ENCODE peak calls at places on chromosomes 3 and 15, in ten cellular contexts. U is RPMI8226, F is left ventricle myocardium inferior, G is adipocyte, J is heart left ventricle, B is PC-3, P is occipital lobe, R is Kasumi-1, I is choroid plexus epithelial cell, K is HepG2. C is an unnamed sample.

GRCh38 chr3:56389213-56389830 is 78.9 kb downstream of the ERC2 start:
- DNase-seq in R (no peak), B (no peak), J (no peak), G (no peak), I (no peak), F (no peak), P (no peak), U (no peak), K (no peak), C (no peak)

GRCh38 chr15:68896178-68896577 is 34.1 kb upstream of the SPESP1 start:
- DNase-seq in B (no peak), G (no peak), I (no peak), R (no peak), K (no peak), P (no peak), F (no peak), J (no peak), U (no peak), C (no peak)

GRCh38 chr3:128493221-128494151 is 485 bp upstream of the GATA2 start:
- DNase-seq in U (no peak), R (no peak), B (no peak), G (no peak), P (no peak), I (no peak), F (no peak), K (no peak), J (no peak), C (no peak)

GRCh38 chr15:75348563-75349350 is 1.9 kb downstream of the NEIL1 start:
- DNase-seq in F (no peak), P (no peak), I (no peak), B (no peak), K (no peak), J (peak), G (peak), R (no peak), U (peak), C (no peak)

GRCh38 chr3:36871379-36872126 is 73.3 kb downstream of the TRANK1 start:
- DNase-seq in P (no peak), G (no peak), K (no peak), B (no peak), U (no peak), J (no peak), F (no peak), R (no peak), I (no peak), C (no peak)

GRCh38 chr3:47961815-47962606 is 54.2 kb downstream of the MAP4 start:
- DNase-seq in B (peak), J (no peak), P (no peak), I (peak), R (no peak), F (no peak), K (no peak), G (peak), U (peak), C (peak)

GRCh38 chr3:129827765-129828164 is 65.7 kb downstream of the TMCC1 start:
- DNase-seq in R (peak), B (no peak), G (no peak), P (no peak), I (no peak), K (no peak), U (no peak), J (no peak), F (no peak), C (peak)

GRCh38 chr3:38455639-38456430 is 2.1 kb downstream of the ACVR2B start:
- DNase-seq in U (no peak), P (no peak), R (peak), G (no peak), J (no peak), K (no peak), B (no peak), I (peak), F (no peak), C (no peak)

GRCh38 chr3:46489406-46489805 is 8.4 kb upstream of the RTP3 start:
- DNase-seq in I (no peak), J (no peak), U (no peak), R (no peak), G (no peak), F (no peak), P (no peak), B (no peak), K (no peak), C (no peak)

GRCh38 chr15:88800026-88800425 is 3.2 kb upstream of the ACAN start:
- DNase-seq in F (no peak), B (peak), I (peak), P (no peak), U (no peak), G (peak), R (no peak), J (no peak), K (no peak), C (no peak)

GRCh38 chr3:15647629-15648167 is 46.2 kb downstream of the BTD start:
- DNase-seq in K (no peak), J (no peak), G (peak), U (peak), I (peak), F (no peak), P (no peak), R (peak), B (peak), C (peak)

C was measured in T-cell.